ENCODE peak calls at places on chromosome 18, in nine cellular contexts. X is kidney, B is neural progenitor cell, Z is mesenchymal stem cell, Q is mammary epithelial cell, U is GM23248, G is K562, E is astrocyte, H is mesendoderm. O is an unnamed sample.

GRCh38 chr18:6793986-6794385 is 64.5 kb downstream of the ARHGAP28 start:
- DNase-seq in X (no peak), B (no peak), Z (no peak), Q (no peak), U (no peak), G (no peak), E (no peak), H (no peak), O (no peak)

GRCh38 chr18:26215247-26215970 is 10.8 kb upstream of the TAF4B start:
- DNase-seq in X (no peak), B (no peak), Z (no peak), Q (no peak), U (no peak), G (no peak), E (no peak), H (no peak), O (no peak)

GRCh38 chr18:35616074-35616473 is 34.5 kb downstream of the GALNT1 start:
- DNase-seq in X (no peak), B (no peak), Z (no peak), Q (peak; percentile 22), U (no peak), G (no peak), E (no peak), H (no peak), O (no peak)

GRCh38 chr18:42520074-42520473 is 565.0 kb downstream of the PIK3C3 start:
- DNase-seq in X (no peak), B (no peak), Z (no peak), Q (no peak), U (no peak), G (no peak), E (no peak), H (no peak), O (no peak)

GRCh38 chr18:46398625-46399024 is 258.4 kb downstream of the LOXHD1 start:
- DNase-seq in X (no peak), B (no peak), Z (no peak), Q (no peak), U (peak; percentile 19), G (no peak), E (no peak), H (no peak), O (no peak)

GRCh38 chr18:67961701-67962440 is 445.4 kb upstream of the DSEL start:
- DNase-seq in X (no peak), B (peak; percentile 68), Z (no peak), Q (no peak), U (no peak), G (no peak), E (no peak), H (no peak), O (no peak)

GRCh38 chr18:23949863-23950262 is 64.7 kb upstream of the TTC39C start:
- DNase-seq in X (no peak), B (no peak), Z (no peak), Q (no peak), U (no peak), G (no peak), E (no peak), H (peak; percentile 68), O (no peak)

GRCh38 chr18:49650426-49650891 is 88.6 kb downstream of the LIPG start:
- DNase-seq in X (no peak), B (no peak), Z (no peak), Q (peak; percentile 36), U (peak; percentile 38), G (no peak), E (no peak), H (no peak), O (no peak)

GRCh38 chr18:30450927-30451326 is 591.6 kb downstream of the DSC3 start:
- DNase-seq in X (no peak), B (no peak), Z (no peak), Q (no peak), U (no peak), G (no peak), E (no peak), H (peak; percentile 34), O (no peak)

GRCh38 chr18:63255435-63255834 is 64.1 kb downstream of the BCL2 start:
- DNase-seq in X (no peak), B (no peak), Z (no peak), Q (no peak), U (no peak), G (no peak), E (no peak), H (no peak), O (no peak)

GRCh38 chr18:53567935-53568574 is 656.4 kb downstream of the MBD2 start:
- DNase-seq in X (no peak), B (peak; percentile 57), Z (peak; percentile 38), Q (no peak), U (peak; percentile 50), G (peak; percentile 14), E (peak; percentile 6), H (peak; percentile 73), O (no peak)

GRCh38 chr18:76997951-76998808 is 134.4 kb downstream of the MBP start:
- DNase-seq in X (no peak), B (no peak), Z (no peak), Q (no peak), U (no peak), G (no peak), E (no peak), H (no peak), O (no peak)

GRCh38 chr18:4130734-4131719 is 324.1 kb downstream of the DLGAP1 start:
- DNase-seq in X (no peak), B (no peak), Z (no peak), Q (no peak), U (peak; percentile 13), G (no peak), E (no peak), H (peak; percentile 17), O (no peak)

GRCh38 chr18:34707670-34708069 is 2.4 kb upstream of the DTNA start:
- DNase-seq in X (no peak), B (peak; percentile 29), Z (peak; percentile 95), Q (peak; percentile 92), U (peak; percentile 95), G (no peak), E (peak; percentile 87), H (peak; percentile 90), O (no peak)

GRCh38 chr18:36175481-36175880 is 11.8 kb upstream of the MOCOS start:
- DNase-seq in X (no peak), B (no peak), Z (no peak), Q (no peak), U (no peak), G (no peak), E (no peak), H (no peak), O (no peak)

GRCh38 chr18:44826418-44827259 is 146.0 kb downstream of the SETBP1 start:
- DNase-seq in X (peak; percentile 70), B (peak; percentile 77), Z (peak; percentile 94), Q (peak; percentile 72), U (peak; percentile 88), G (no peak), E (peak; percentile 97), H (peak; percentile 62), O (peak; percentile 33)

GRCh38 chr18:14941792-14942191 is 193.8 kb downstream of the ANKRD30B start:
- DNase-seq in X (peak; percentile 47), B (no peak), Z (no peak), Q (no peak), U (no peak), G (no peak), E (no peak), H (no peak), O (no peak)
- H3K9ac ChIP-seq in X (no peak overlapping the region), B (no peak overlapping the region), Z (no peak overlapping the region), Q (no peak overlapping the region), U (no peak overlapping the region), G (no peak overlapping the region), E (no peak overlapping the region), H (no peak overlapping the region), O (no peak overlapping the region)

GRCh38 chr18:13452448-13452811 is 233.9 kb downstream of the LDLRAD4 start:
- DNase-seq in X (no peak), B (peak; percentile 15), Z (peak; percentile 40), Q (no peak), U (peak; percentile 88), G (no peak), E (peak; percentile 79), H (peak; percentile 81), O (no peak)
- H3K9ac ChIP-seq in X (no peak overlapping the region), B (no peak overlapping the region), Z (no peak overlapping the region), Q (no peak overlapping the region), U (no peak overlapping the region), G (no peak overlapping the region), E (peak overlapping the region; percentile 21), H (no peak overlapping the region), O (no peak overlapping the region)

GRCh38 chr18:57426187-57426586 is 9.0 kb upstream of the ONECUT2 start:
- DNase-seq in X (no peak), B (no peak), Z (no peak), Q (no peak), U (no peak), G (no peak), E (no peak), H (no peak), O (no peak)

GRCh38 chr18:57430166-57430958 is 4.8 kb upstream of the ONECUT2 start:
- DNase-seq in X (no peak), B (peak; percentile 73), Z (no peak), Q (no peak), U (no peak), G (no peak), E (no peak), H (peak; percentile 48), O (no peak)

GRCh38 chr18:57429607-57430165 is 5.5 kb upstream of the ONECUT2 start:
- DNase-seq in X (no peak), B (peak; percentile 83), Z (no peak), Q (no peak), U (no peak), G (no peak), E (no peak), H (peak; percentile 18), O (no peak)

GRCh38 chr18:57427429-57428181 is 7.6 kb upstream of the ONECUT2 start:
- DNase-seq in X (peak; percentile 68), B (peak; percentile 73), Z (no peak), Q (no peak), U (peak; percentile 4), G (no peak), E (no peak), H (peak; percentile 66), O (no peak)

DNA sequence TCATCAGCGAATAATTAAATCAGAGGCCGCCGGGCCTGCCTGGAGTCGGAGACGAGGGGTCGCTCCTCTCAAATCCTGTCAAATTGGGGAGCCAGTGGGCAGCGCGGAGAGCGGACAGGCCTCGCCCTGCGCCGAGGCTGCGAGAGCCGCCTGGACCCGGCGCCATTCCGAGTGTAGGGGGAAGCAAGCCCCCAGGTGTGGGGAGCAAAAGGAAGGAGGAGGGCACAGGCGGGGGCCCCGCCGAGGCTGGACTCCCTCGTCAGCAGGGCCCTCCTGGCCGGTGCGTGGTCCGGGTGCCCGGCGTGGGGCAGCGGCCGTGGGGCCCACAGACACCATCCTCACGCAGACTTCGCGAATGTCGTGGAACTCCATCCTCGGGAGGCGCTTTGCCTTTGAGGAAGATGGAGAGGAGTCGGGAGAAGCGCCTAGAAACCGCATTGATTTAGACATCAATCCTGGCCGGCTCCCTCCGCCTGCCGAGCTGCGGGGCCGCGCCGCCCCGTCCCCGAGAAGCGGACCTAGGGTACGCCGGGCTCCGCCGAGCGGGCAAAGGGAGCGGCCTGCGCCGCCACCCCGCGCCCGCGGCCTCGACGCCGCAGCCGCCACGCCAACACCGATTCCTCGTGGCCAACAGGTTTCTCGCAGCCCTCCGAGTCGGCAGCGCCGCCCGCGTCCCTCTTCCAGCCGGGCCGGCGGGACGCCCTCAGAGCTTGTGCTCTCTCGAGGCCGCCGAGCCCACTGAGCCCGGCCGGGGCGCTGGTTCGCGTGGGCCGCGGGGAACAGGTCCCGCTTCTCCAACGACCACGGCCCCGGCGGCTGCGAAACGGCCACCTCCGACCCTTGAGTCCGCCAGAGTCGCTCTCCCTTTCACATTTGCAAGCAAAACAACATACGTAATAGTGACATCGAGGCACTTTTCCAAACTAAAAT is 6.7 kb upstream of the ONECUT2 start:
- DNase-seq in X (peak; percentile 70), B (peak; percentile 68), Z (no peak), Q (no peak), U (peak; percentile 13), G (no peak), E (no peak), H (peak; percentile 40), O (no peak)
- H3K9ac ChIP-seq in X (no peak overlapping the region), B (no peak overlapping the region), Z (no peak overlapping the region), Q (no peak overlapping the region), U (no peak overlapping the region), G (no peak overlapping the region), E (no peak overlapping the region), H (peak overlapping the region; percentile 64), O (no peak overlapping the region)

GRCh38 chr18:48409591-48410094 is 460 bp upstream of the ZBTB7C start:
- DNase-seq in X (peak; percentile 81), B (no peak), Z (no peak), Q (peak; percentile 59), U (peak; percentile 40), G (peak; percentile 4), E (no peak), H (peak; percentile 47), O (no peak)
- H3K9ac ChIP-seq in X (no peak overlapping the region), B (no peak overlapping the region), Z (peak overlapping the region; percentile 75), Q (peak overlapping the region; percentile 66), U (no peak overlapping the region), G (no peak overlapping the region), E (peak overlapping the region; percentile 56), H (peak overlapping the region; percentile 50), O (peak overlapping the region; percentile 52)

O was measured in keratinocyte.